ENCODE peak calls at places on chromosomes 11 and 22, in ten cellular contexts. I is coronary artery; A is CD8-positive, alpha-beta T cell; Y is effector memory CD4-positive, alpha-beta T cell; W is aorta; Z is A549; K is mammary epithelial cell; U is endodermal cell; S is right lobe of liver; N is psoas muscle. C is an unnamed sample.

GRCh38 chr11:70490208-70490607 is 91.9 kb downstream of the CTTN start:
- DNase-seq in I (no peak), A (no peak), Y (no peak), W (peak), Z (no peak), K (no peak), U (no peak), S (peak), N (peak), C (no peak)

GRCh38 chr11:126233391-126233790 is 21.8 kb downstream of the FAM118B start:
- DNase-seq in I (no peak), A (no peak), Y (no peak), W (no peak), Z (no peak), K (peak), U (no peak), S (no peak), N (no peak), C (no peak)

GRCh38 chr22:26894766-26895485 is 237.5 kb downstream of the MIAT start:
- DNase-seq in I (peak), A (no peak), Y (no peak), W (no peak), Z (peak), K (peak), U (no peak), S (no peak), N (no peak), C (no peak)

GRCh38 chr11:62905286-62905685 is 15.9 kb downstream of the CHRM1 start:
- DNase-seq in I (no peak), A (no peak), Y (no peak), W (no peak), Z (no peak), K (no peak), U (no peak), S (no peak), N (no peak), C (no peak)

GRCh38 chr11:129951883-129952262 is 50.8 kb downstream of the PRDM10 start:
- DNase-seq in I (no peak), A (no peak), Y (no peak), W (no peak), Z (no peak), K (no peak), U (no peak), S (no peak), N (no peak), C (no peak)

GRCh38 chr11:19076744-19077589 is 16.4 kb upstream of the MRGPRX2 start:
- DNase-seq in I (no peak), A (peak), Y (peak), W (no peak), Z (peak), K (peak), U (peak), S (no peak), N (peak), C (peak)

GRCh38 chr22:37931893-37932389 is 21.5 kb downstream of the C22orf23 start:
- DNase-seq in I (no peak), A (no peak), Y (no peak), W (no peak), Z (no peak), K (no peak), U (no peak), S (no peak), N (no peak), C (no peak)

GRCh38 chr11:641806-642370 is 4.8 kb downstream of the DRD4 start:
- DNase-seq in I (no peak), A (no peak), Y (no peak), W (no peak), Z (no peak), K (no peak), U (no peak), S (no peak), N (no peak), C (no peak)

GRCh38 chr11:4607782-4608666 is at the start of gene TRIM68:
- DNase-seq in I (peak), A (peak), Y (peak), W (peak), Z (peak), K (peak), U (peak), S (peak), N (peak), C (peak)

GRCh38 chr11:42770444-42771065 is 541.2 kb upstream of the API5 start:
- DNase-seq in I (no peak), A (no peak), Y (no peak), W (no peak), Z (no peak), K (peak), U (peak), S (no peak), N (no peak), C (no peak)

GRCh38 chr22:40709752-40710413 is 30.6 kb downstream of the MCHR1 start:
- DNase-seq in I (no peak), A (no peak), Y (no peak), W (peak), Z (no peak), K (no peak), U (peak), S (no peak), N (no peak), C (no peak)

GRCh38 chr22:50599816-50600454 is 658 bp upstream of the MAPK8IP2 start:
- DNase-seq in I (no peak), A (peak), Y (peak), W (peak), Z (no peak), K (peak), U (peak), S (no peak), N (no peak), C (peak)

GRCh38 chr11:62883677-62884076 is 3.0 kb downstream of the SLC3A2 start:
- DNase-seq in I (no peak), A (no peak), Y (no peak), W (no peak), Z (no peak), K (no peak), U (no peak), S (no peak), N (no peak), C (no peak)

GRCh38 chr11:111761056-111761455 is 5.1 kb downstream of the PPP2R1B start:
- DNase-seq in I (no peak), A (no peak), Y (no peak), W (no peak), Z (no peak), K (no peak), U (no peak), S (no peak), N (no peak), C (no peak)

GRCh38 chr11:111762526-111762925 is 3.7 kb downstream of the PPP2R1B start:
- DNase-seq in I (no peak), A (no peak), Y (no peak), W (no peak), Z (no peak), K (no peak), U (no peak), S (no peak), N (no peak), C (no peak)

GRCh38 chr11:111759375-111759774 is 6.8 kb downstream of the PPP2R1B start:
- DNase-seq in I (no peak), A (no peak), Y (no peak), W (no peak), Z (no peak), K (no peak), U (no peak), S (no peak), N (no peak), C (no peak)

GRCh38 chr11:111762981-111763643 is 3.1 kb downstream of the PPP2R1B start:
- DNase-seq in I (no peak), A (no peak), Y (no peak), W (no peak), Z (no peak), K (no peak), U (no peak), S (no peak), N (no peak), C (no peak)

GRCh38 chr11:111759778-111760407 is 6.3 kb downstream of the PPP2R1B start:
- DNase-seq in I (no peak), A (no peak), Y (no peak), W (no peak), Z (no peak), K (no peak), U (no peak), S (no peak), N (no peak), C (no peak)
- H3K27ac ChIP-seq in I (no peak), A (no peak), Y (no peak), W (no peak), Z (no peak), K (no peak), U (no peak), S (peak), N (peak), C (no peak)

GRCh38 chr11:133153031-133153430 is 379.3 kb downstream of the OPCML start:
- DNase-seq in I (no peak), A (no peak), Y (no peak), W (no peak), Z (no peak), K (no peak), U (peak), S (no peak), N (no peak), C (peak)
- H3K27ac ChIP-seq in I (no peak), A (no peak), Y (no peak), W (no peak), Z (no peak), K (no peak), U (no peak), S (no peak), N (no peak), C (no peak)

GRCh38 chr11:2811206-2812091 is 74.1 kb downstream of the CDKN1C start:
- DNase-seq in I (no peak), A (no peak), Y (no peak), W (peak), Z (no peak), K (no peak), U (no peak), S (peak), N (peak), C (no peak)
- H3K27ac ChIP-seq in I (peak), A (no peak), Y (no peak), W (no peak), Z (no peak), K (no peak), U (no peak), S (no peak), N (no peak), C (no peak)

GRCh38 chr11:83063073-83063754 is 8.5 kb downstream of the RAB30 start:
- DNase-seq in I (no peak), A (no peak), Y (no peak), W (no peak), Z (peak), K (no peak), U (no peak), S (no peak), N (no peak), C (no peak)
- H3K27ac ChIP-seq in I (peak), A (peak), Y (no peak), W (no peak), Z (peak), K (no peak), U (no peak), S (peak), N (no peak), C (no peak)

GRCh38 chr22:46934746-46935491 is 172.5 kb downstream of the TBC1D22A start:
- DNase-seq in I (no peak), A (no peak), Y (no peak), W (no peak), Z (peak), K (peak), U (peak), S (no peak), N (no peak), C (no peak)
- H3K27ac ChIP-seq in I (no peak), A (no peak), Y (no peak), W (no peak), Z (peak), K (peak), U (no peak), S (peak), N (peak), C (no peak)

GRCh38 chr11:73170140-73170539 is 28.0 kb upstream of the FCHSD2 start:
- DNase-seq in I (no peak), A (no peak), Y (no peak), W (no peak), Z (no peak), K (no peak), U (peak), S (no peak), N (peak), C (no peak)
- H3K27ac ChIP-seq in I (no peak), A (no peak), Y (no peak), W (no peak), Z (no peak), K (no peak), U (no peak), S (no peak), N (no peak), C (no peak)

DNA sequence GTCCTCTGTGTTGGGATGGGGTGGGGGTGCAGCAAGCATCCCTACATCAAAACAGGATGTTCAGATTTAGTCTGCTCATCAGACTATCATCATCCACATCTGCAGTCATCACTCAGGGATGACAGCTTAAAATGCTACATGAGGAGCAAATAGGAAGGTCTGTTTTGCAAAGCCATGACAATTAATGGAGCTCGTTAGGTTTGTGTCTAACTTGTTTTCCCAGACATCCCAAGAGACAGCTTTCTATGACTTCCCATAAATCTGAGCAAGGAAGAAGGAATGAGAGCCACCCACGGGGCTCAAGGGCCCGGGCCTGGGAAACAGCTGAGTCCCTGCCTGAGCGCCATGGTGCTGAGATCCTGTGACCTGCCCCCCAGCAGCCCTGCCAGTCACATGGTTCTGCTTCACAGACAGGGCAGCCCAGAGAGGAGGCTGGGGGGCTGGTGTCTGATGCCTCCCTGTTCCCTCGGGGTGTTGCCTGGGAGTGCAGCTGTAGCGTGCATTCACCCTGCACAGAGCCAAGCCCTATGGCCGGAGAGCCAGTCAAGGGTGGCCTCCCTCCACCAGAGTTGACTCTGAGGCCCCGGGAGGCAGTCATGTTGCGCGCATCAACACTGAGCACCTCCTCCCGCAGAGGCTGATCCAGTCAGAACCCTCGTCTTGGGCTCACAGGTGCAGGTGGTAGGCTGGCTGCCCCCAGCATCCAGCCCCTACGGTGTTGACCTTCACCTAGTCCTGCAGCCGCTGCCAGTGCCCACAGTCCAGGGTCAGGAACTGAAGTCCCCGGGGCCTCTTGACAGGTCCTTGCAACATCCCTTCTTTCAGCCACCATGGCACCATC is 12.1 kb downstream of the DERL3 start:
- DNase-seq in I (no peak), A (no peak), Y (no peak), W (peak), Z (no peak), K (no peak), U (no peak), S (peak), N (peak), C (no peak)
- H3K27ac ChIP-seq in I (peak), A (no peak), Y (no peak), W (no peak), Z (no peak), K (no peak), U (peak), S (no peak), N (peak), C (no peak)